ENCODE peak calls at places on chromosomes 4 and X, in six cellular contexts. Z is K562, X is HepG2, D is H1, R is SK-N-SH, M is HCT116. I is an unnamed sample.

GRCh38 chr4:10157478-10158354 is 41.1 kb upstream of the WDR1 start:
- DNase-seq in D (peak), R (peak), Z (peak), X (peak), M (peak), I (peak)

GRCh38 chrX:56232221-56233082 is at the start of gene KLF8:
- DNase-seq in X (no peak), Z (peak), D (peak), M (peak), R (no peak), I (peak)

GRCh38 chrX:40952855-40953254 is 132.4 kb upstream of the USP9X start:
- DNase-seq in Z (no peak), R (no peak), D (no peak), M (no peak), X (no peak), I (no peak)

GRCh38 chr4:114271031-114271430 is 291.6 kb upstream of the ARSJ start:
- DNase-seq in M (no peak), Z (no peak), R (no peak), X (no peak), D (no peak), I (no peak)

GRCh38 chr4:6740347-6740746 is 24.4 kb downstream of the BLOC1S4 start:
- DNase-seq in D (no peak), M (no peak), Z (no peak), R (peak), X (no peak), I (no peak)

GRCh38 chr4:16864199-16864598 is 34.2 kb downstream of the LDB2 start:
- DNase-seq in X (no peak), R (no peak), Z (no peak), M (no peak), D (no peak), I (no peak)

GRCh38 chr4:3746701-3747581 is 19.2 kb upstream of the ADRA2C start:
- DNase-seq in X (no peak), M (peak), D (no peak), R (no peak), Z (no peak), I (peak)

GRCh38 chrX:118355225-118355920 is 9.5 kb downstream of the WDR44 start:
- DNase-seq in D (no peak), Z (no peak), R (no peak), M (no peak), X (no peak), I (no peak)

GRCh38 chr4:55742655-55743191 is 76.9 kb upstream of the EXOC1L start:
- DNase-seq in R (peak), X (peak), Z (no peak), M (no peak), D (no peak), I (no peak)

GRCh38 chrX:21658152-21658737 is at the start of gene KLHL34:
- DNase-seq in X (no peak), R (peak), Z (no peak), D (no peak), M (no peak), I (no peak)

GRCh38 chrX:57596109-57596870 is 4.5 kb downstream of the ZXDB start:
- DNase-seq in X (peak), M (no peak), Z (no peak), R (peak), D (no peak), I (no peak)

GRCh38 chr4:169840554-169840953 is 82.8 kb upstream of the HPF1 start:
- DNase-seq in D (no peak), R (no peak), Z (no peak), X (no peak), M (no peak), I (no peak)

GRCh38 chrX:135572436-135572835 is 52.0 kb downstream of the INTS6L start:
- DNase-seq in M (no peak), X (no peak), R (peak), D (no peak), Z (no peak), I (no peak)

GRCh38 chr4:169295822-169296221 is 25.1 kb upstream of the SH3RF1 start:
- DNase-seq in R (no peak), Z (no peak), X (no peak), M (no peak), D (no peak), I (no peak)

GRCh38 chrX:9163153-9163790 is 129.3 kb upstream of the FAM9B start:
- DNase-seq in M (no peak), X (no peak), Z (no peak), R (no peak), D (no peak), I (no peak)

GRCh38 chrX:137550561-137551305 is 15.2 kb upstream of the ZIC3 start:
- DNase-seq in M (no peak), X (no peak), D (peak), Z (no peak), R (no peak), I (no peak)

GRCh38 chr4:3301450-3302163 is 8.8 kb downstream of the RGS12 start:
- DNase-seq in R (no peak), D (no peak), X (no peak), M (no peak), Z (no peak), I (no peak)

GRCh38 chr4:7383251-7383650 is 51.5 kb downstream of the PSAPL1 start:
- DNase-seq in M (no peak), D (no peak), Z (no peak), X (no peak), R (peak), I (no peak)

GRCh38 chrX:19875051-19875432 is 12.4 kb downstream of the SH3KBP1 start:
- DNase-seq in D (no peak), R (no peak), X (no peak), M (peak), Z (no peak), I (no peak)

GRCh38 chr4:175385797-175386196 is 426.3 kb downstream of the GPM6A start:
- DNase-seq in D (no peak), Z (no peak), X (no peak), R (no peak), M (no peak), I (no peak)

GRCh38 chrX:54029543-54030143 is 14.6 kb downstream of the PHF8 start:
- DNase-seq in R (no peak), D (no peak), X (no peak), Z (no peak), M (no peak), I (no peak)

GRCh38 chrX:14497184-14497666 is 32.1 kb upstream of the GLRA2 start:
- DNase-seq in X (no peak), M (no peak), R (no peak), D (no peak), Z (no peak), I (no peak)

DNA sequence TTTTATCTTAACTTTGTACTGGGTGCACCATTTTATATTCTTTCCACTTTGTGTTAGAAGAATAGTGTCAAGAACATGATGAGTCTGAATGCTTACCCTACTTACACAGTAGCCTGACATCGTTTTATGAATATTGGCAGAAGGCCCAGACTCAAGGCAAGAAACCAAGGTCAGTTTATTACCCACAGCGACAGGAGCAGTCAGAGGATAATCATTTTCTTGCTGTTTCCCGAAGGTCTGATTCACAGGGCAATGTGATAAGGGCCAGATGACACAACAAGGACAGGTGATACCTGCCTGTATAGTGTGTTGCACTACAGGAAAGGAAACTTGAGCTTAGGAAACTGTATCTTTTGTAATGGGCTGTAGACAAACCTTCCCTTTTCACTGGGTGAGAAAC is 417.4 kb downstream of the SPOCK3 start:
- DNase-seq in X (no peak), M (peak), Z (no peak), R (no peak), D (no peak), I (no peak)
- TF ChIP-seq JUND in X (no peak), M (no peak), Z (no peak), R (no peak), D (no peak), I (no peak)

GRCh38 chr4:125010776-125011503 is 298.4 kb upstream of the ANKRD50 start:
- DNase-seq in Z (no peak), D (no peak), M (no peak), X (no peak), R (no peak), I (no peak)

GRCh38 chr4:125016892-125017299 is 297.9 kb upstream of the FAT4 start:
- DNase-seq in M (no peak), D (no peak), R (peak), X (no peak), Z (no peak), I (no peak)

GRCh38 chr4:125011646-125012045 is 299.1 kb upstream of the ANKRD50 start:
- DNase-seq in D (no peak), M (no peak), Z (no peak), R (no peak), X (no peak), I (no peak)

GRCh38 chr4:125013891-125014290 is 300.9 kb upstream of the FAT4 start:
- DNase-seq in R (no peak), D (no peak), Z (no peak), M (no peak), X (no peak), I (peak)
- TF ChIP-seq JUND in R (no peak), D (no peak), Z (no peak), M (no peak), X (no peak), I (no peak)

GRCh38 chr4:42366959-42367358 is 30.3 kb upstream of the SHISA3 start:
- DNase-seq in D (no peak), R (no peak), Z (no peak), M (no peak), X (no peak), I (no peak)

GRCh38 chr4:42369489-42369888 is 27.8 kb upstream of the SHISA3 start:
- DNase-seq in D (no peak), X (no peak), M (no peak), Z (no peak), R (no peak), I (no peak)

GRCh38 chr4:42371306-42372063 is 25.8 kb upstream of the SHISA3 start:
- DNase-seq in R (peak), Z (peak), M (peak), D (no peak), X (peak), I (peak)
- TF ChIP-seq JUND in R (no peak), Z (no peak), M (no peak), D (no peak), X (no peak), I (no peak)

GRCh38 chrX:85506871-85507270 is 127.4 kb upstream of the POF1B start:
- DNase-seq in X (no peak), Z (no peak), M (no peak), R (no peak), D (no peak), I (no peak)

GRCh38 chrX:85505801-85506200 is 126.3 kb upstream of the POF1B start:
- DNase-seq in X (no peak), D (no peak), Z (no peak), R (no peak), M (no peak), I (no peak)

GRCh38 chrX:85504381-85504780 is 124.9 kb upstream of the POF1B start:
- DNase-seq in M (no peak), R (no peak), D (no peak), X (no peak), Z (no peak), I (no peak)

GRCh38 chrX:85501349-85501748 is 121.9 kb upstream of the POF1B start:
- DNase-seq in X (no peak), D (no peak), R (no peak), Z (no peak), M (no peak), I (no peak)

GRCh38 chrX:85503258-85504158 is 124.0 kb upstream of the POF1B start:
- DNase-seq in Z (no peak), R (no peak), D (no peak), X (no peak), M (no peak), I (no peak)
- TF ChIP-seq JUND in Z (no peak), R (no peak), D (no peak), X (no peak), M (no peak), I (no peak)

I was measured in T47D.